ENCODE peak calls at places on chromosomes 5 and 9, in eight cellular contexts. One of them, this sample, is unnamed.

GRCh38 chr9:613771-614347 is 227.6 kb upstream of the DMRT1 start:
- DNase-seq in heart left ventricle: peak; percentile 81
- DNase-seq in transverse colon: peak; percentile 70
- DNase-seq in A549: peak; percentile 85
- DNase-seq in tibial nerve: peak; percentile 70
- DNase-seq in GM12891: peak; percentile 26
- DNase-seq in GM12892: peak; percentile 30
- DNase-seq in IMR-90: peak; percentile 91
- DNase-seq in this sample: peak; percentile 87

GRCh38 chr5:31027726-31028125 is 165.8 kb upstream of the CDH6 start:
- DNase-seq in tibial nerve: no peak
- DNase-seq in heart left ventricle: no peak
- DNase-seq in IMR-90: no peak
- DNase-seq in transverse colon: no peak
- DNase-seq in GM12892: no peak
- DNase-seq in A549: peak; percentile 20
- DNase-seq in GM12891: no peak
- DNase-seq in this sample: no peak

GRCh38 chr5:56342612-56343011 is 109.5 kb upstream of the ANKRD55 start:
- DNase-seq in GM12891: no peak
- DNase-seq in IMR-90: no peak
- DNase-seq in A549: no peak
- DNase-seq in heart left ventricle: no peak
- DNase-seq in GM12892: no peak
- DNase-seq in transverse colon: no peak
- DNase-seq in tibial nerve: no peak
- DNase-seq in this sample: no peak

GRCh38 chr9:33139421-33140228 is 27.5 kb downstream of the B4GALT1 start:
- DNase-seq in A549: no peak
- DNase-seq in heart left ventricle: peak; percentile 91
- DNase-seq in GM12891: no peak
- DNase-seq in IMR-90: peak; percentile 96
- DNase-seq in transverse colon: peak; percentile 62
- DNase-seq in tibial nerve: peak; percentile 75
- DNase-seq in GM12892: no peak
- DNase-seq in this sample: peak; percentile 94

GRCh38 chr5:132748522-132749000 is 1.3 kb downstream of the CCNI2 start:
- DNase-seq in heart left ventricle: no peak
- DNase-seq in IMR-90: no peak
- DNase-seq in GM12891: no peak
- DNase-seq in tibial nerve: no peak
- DNase-seq in A549: no peak
- DNase-seq in GM12892: no peak
- DNase-seq in transverse colon: no peak
- DNase-seq in this sample: no peak

GRCh38 chr5:132670218-132670617 is 3.6 kb upstream of the IL4 start:
- DNase-seq in GM12892: no peak
- DNase-seq in GM12891: no peak
- DNase-seq in transverse colon: no peak
- DNase-seq in A549: no peak
- DNase-seq in IMR-90: no peak
- DNase-seq in heart left ventricle: no peak
- DNase-seq in tibial nerve: no peak
- DNase-seq in this sample: no peak

GRCh38 chr5:124732349-124732875 is 14.0 kb downstream of the ZNF608 start:
- DNase-seq in A549: no peak
- DNase-seq in heart left ventricle: no peak
- DNase-seq in tibial nerve: no peak
- DNase-seq in transverse colon: no peak
- DNase-seq in GM12892: no peak
- DNase-seq in IMR-90: no peak
- DNase-seq in GM12891: no peak
- DNase-seq in this sample: no peak

GRCh38 chr9:93297659-93298497 is 113.9 kb downstream of the WNK2 start:
- DNase-seq in tibial nerve: no peak
- DNase-seq in GM12892: peak; percentile 20
- DNase-seq in heart left ventricle: no peak
- DNase-seq in IMR-90: no peak
- DNase-seq in GM12891: peak; percentile 12
- DNase-seq in transverse colon: no peak
- DNase-seq in A549: no peak
- DNase-seq in this sample: no peak

GRCh38 chr9:130260816-130261765 is 4.5 kb upstream of the HMCN2 start:
- DNase-seq in GM12891: no peak
- DNase-seq in GM12892: no peak
- DNase-seq in transverse colon: no peak
- DNase-seq in IMR-90: no peak
- DNase-seq in heart left ventricle: no peak
- DNase-seq in tibial nerve: no peak
- DNase-seq in A549: no peak
- DNase-seq in this sample: no peak

GRCh38 chr5:167442922-167443321 is 848.5 kb upstream of the WWC1 start:
- DNase-seq in A549: no peak
- DNase-seq in GM12891: no peak
- DNase-seq in transverse colon: no peak
- DNase-seq in tibial nerve: no peak
- DNase-seq in heart left ventricle: no peak
- DNase-seq in IMR-90: no peak
- DNase-seq in GM12892: no peak
- DNase-seq in this sample: no peak

GRCh38 chr9:19464764-19465570 is 56.2 kb downstream of the ACER2 start:
- DNase-seq in GM12891: peak; percentile 94
- DNase-seq in A549: peak; percentile 79
- DNase-seq in tibial nerve: peak; percentile 46
- DNase-seq in GM12892: peak; percentile 95
- DNase-seq in transverse colon: peak; percentile 77
- DNase-seq in heart left ventricle: peak; percentile 81
- DNase-seq in IMR-90: peak; percentile 81
- DNase-seq in this sample: peak; percentile 64

GRCh38 chr5:96648023-96648422 is 14.2 kb upstream of the CAST start:
- DNase-seq in heart left ventricle: no peak
- DNase-seq in tibial nerve: no peak
- DNase-seq in IMR-90: no peak
- DNase-seq in GM12891: no peak
- DNase-seq in GM12892: no peak
- DNase-seq in A549: no peak
- DNase-seq in transverse colon: no peak
- DNase-seq in this sample: no peak

GRCh38 chr9:107807183-107807582 is 317.6 kb upstream of the KLF4 start:
- DNase-seq in heart left ventricle: no peak
- DNase-seq in IMR-90: peak; percentile 75
- DNase-seq in transverse colon: no peak
- DNase-seq in tibial nerve: no peak
- DNase-seq in A549: peak; percentile 27
- DNase-seq in GM12891: no peak
- DNase-seq in GM12892: no peak
- DNase-seq in this sample: no peak

GRCh38 chr9:17135578-17135904 is 701 bp downstream of the CNTLN start:
- DNase-seq in GM12892: no peak
- DNase-seq in GM12891: no peak
- DNase-seq in heart left ventricle: no peak
- DNase-seq in A549: no peak
- DNase-seq in IMR-90: no peak
- DNase-seq in tibial nerve: peak; percentile 35
- DNase-seq in transverse colon: no peak
- DNase-seq in this sample: no peak

GRCh38 chr5:159536626-159537025 is 206.3 kb upstream of the IL12B start:
- DNase-seq in IMR-90: no peak
- DNase-seq in A549: no peak
- DNase-seq in tibial nerve: no peak
- DNase-seq in heart left ventricle: no peak
- DNase-seq in transverse colon: no peak
- DNase-seq in GM12892: no peak
- DNase-seq in GM12891: no peak
- DNase-seq in this sample: no peak

GRCh38 chr9:122837266-122837850 is 9.0 kb upstream of the PDCL start:
- DNase-seq in A549: no peak
- DNase-seq in heart left ventricle: no peak
- DNase-seq in GM12892: no peak
- DNase-seq in GM12891: no peak
- DNase-seq in transverse colon: no peak
- DNase-seq in tibial nerve: no peak
- DNase-seq in IMR-90: no peak
- DNase-seq in this sample: no peak

GRCh38 chr5:178130576-178131445 is at the start of gene RMND5B:
- DNase-seq in transverse colon: peak; percentile 90
- DNase-seq in GM12891: peak; percentile 96
- DNase-seq in heart left ventricle: peak; percentile 90
- DNase-seq in tibial nerve: peak; percentile 44
- DNase-seq in GM12892: peak; percentile 89
- DNase-seq in IMR-90: peak; percentile 67
- DNase-seq in A549: peak; percentile 86
- DNase-seq in this sample: peak; percentile 80

GRCh38 chr5:76836585-76836984 is 13.2 kb upstream of the S100Z start:
- DNase-seq in transverse colon: no peak
- DNase-seq in A549: no peak
- DNase-seq in tibial nerve: no peak
- DNase-seq in heart left ventricle: no peak
- DNase-seq in GM12892: no peak
- DNase-seq in GM12891: no peak
- DNase-seq in IMR-90: no peak
- DNase-seq in this sample: no peak

DNA sequence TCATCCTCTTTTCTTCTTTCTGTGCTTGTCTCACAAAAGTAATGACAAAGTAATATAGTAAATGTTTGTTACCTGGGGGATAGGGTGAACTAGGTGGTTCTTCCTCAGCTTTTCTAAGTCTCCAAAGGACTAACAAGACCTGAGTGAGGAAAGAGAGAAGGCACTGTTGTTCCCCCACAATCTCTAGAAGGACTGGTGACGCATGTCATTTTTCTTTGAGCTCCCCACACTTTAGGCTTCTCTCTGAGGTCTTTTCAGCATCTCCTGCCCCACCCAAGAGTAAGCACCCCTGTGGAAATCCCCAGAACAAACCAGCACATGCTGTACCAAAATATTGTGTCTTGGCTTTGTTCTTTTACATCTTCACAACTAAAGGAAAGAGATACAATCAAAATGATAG is 2.4 kb upstream of the IL7R start:
- DNase-seq in heart left ventricle: no peak
- DNase-seq in GM12891: no peak
- DNase-seq in A549: no peak
- DNase-seq in IMR-90: no peak
- DNase-seq in tibial nerve: no peak
- DNase-seq in GM12892: no peak
- DNase-seq in transverse colon: peak; percentile 21
- DNase-seq in this sample: no peak
- TF ChIP-seq POLR2A in heart left ventricle: no peak
- TF ChIP-seq POLR2A in GM12891: no peak
- TF ChIP-seq POLR2A in A549: no peak
- TF ChIP-seq POLR2A in IMR-90: no peak
- TF ChIP-seq POLR2A in tibial nerve: no peak
- TF ChIP-seq POLR2A in GM12892: no peak
- TF ChIP-seq POLR2A in transverse colon: peak; percentile 51
- TF ChIP-seq POLR2A in this sample: no peak

DNA sequence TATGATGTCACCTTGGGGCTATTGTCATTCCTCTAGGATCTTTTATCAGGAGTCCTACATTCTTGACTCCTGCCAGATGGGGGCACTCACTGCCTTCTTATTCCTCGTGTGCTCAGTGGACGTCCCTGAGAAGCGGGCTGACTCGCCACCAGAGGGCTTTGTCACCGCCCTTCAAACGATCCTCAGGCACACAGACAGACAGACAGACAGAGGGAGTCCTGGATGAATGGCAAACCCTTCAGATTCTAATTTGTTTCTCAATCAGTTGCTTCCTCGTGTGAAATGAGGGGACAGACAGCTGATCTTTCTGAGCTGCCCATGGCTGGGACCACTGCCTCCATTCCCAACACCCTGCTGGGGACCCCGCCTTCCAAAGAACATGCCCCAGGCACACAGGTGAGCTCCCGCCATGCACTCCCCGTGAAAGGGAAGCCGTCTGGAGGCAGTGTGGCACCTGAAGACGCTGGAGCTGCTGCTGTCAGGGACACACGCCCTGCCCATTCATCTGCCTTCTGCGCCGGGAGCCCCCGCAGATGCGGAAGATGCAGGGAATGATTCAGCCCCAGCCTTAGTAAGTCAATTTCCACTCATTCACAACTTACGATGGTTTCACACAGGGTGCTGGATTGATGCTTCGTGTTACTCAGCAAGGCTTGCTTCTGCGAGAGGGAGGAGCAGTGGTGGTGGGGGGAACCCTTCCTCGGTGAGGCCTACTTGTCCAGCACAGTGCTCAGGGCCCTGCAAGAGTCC is 24.9 kb upstream of the SH3PXD2B start:
- DNase-seq in GM12892: peak; percentile 60
- DNase-seq in IMR-90: peak; percentile 88
- DNase-seq in tibial nerve: peak; percentile 79
- DNase-seq in GM12891: peak; percentile 73
- DNase-seq in A549: peak; percentile 92
- DNase-seq in transverse colon: peak; percentile 86
- DNase-seq in heart left ventricle: peak; percentile 93
- DNase-seq in this sample: peak; percentile 88
- TF ChIP-seq POLR2A in GM12892: no peak
- TF ChIP-seq POLR2A in IMR-90: peak; percentile 57
- TF ChIP-seq POLR2A in tibial nerve: no peak
- TF ChIP-seq POLR2A in GM12891: no peak
- TF ChIP-seq POLR2A in A549: no peak
- TF ChIP-seq POLR2A in transverse colon: no peak
- TF ChIP-seq POLR2A in heart left ventricle: no peak
- TF ChIP-seq POLR2A in this sample: no peak

GRCh38 chr5:126521130-126521529 is 73.9 kb downstream of the ALDH7A1 start:
- DNase-seq in tibial nerve: no peak
- DNase-seq in GM12892: no peak
- DNase-seq in transverse colon: no peak
- DNase-seq in GM12891: no peak
- DNase-seq in A549: no peak
- DNase-seq in IMR-90: no peak
- DNase-seq in heart left ventricle: no peak
- DNase-seq in this sample: no peak

GRCh38 chr5:126516133-126516532 is 78.9 kb downstream of the ALDH7A1 start:
- DNase-seq in IMR-90: peak; percentile 92
- DNase-seq in GM12892: no peak
- DNase-seq in tibial nerve: no peak
- DNase-seq in GM12891: no peak
- DNase-seq in A549: no peak
- DNase-seq in transverse colon: no peak
- DNase-seq in heart left ventricle: no peak
- DNase-seq in this sample: no peak

GRCh38 chr5:126520593-126520953 is 74.4 kb downstream of the ALDH7A1 start:
- DNase-seq in GM12891: no peak
- DNase-seq in GM12892: no peak
- DNase-seq in tibial nerve: no peak
- DNase-seq in heart left ventricle: no peak
- DNase-seq in transverse colon: no peak
- DNase-seq in A549: no peak
- DNase-seq in IMR-90: no peak
- DNase-seq in this sample: no peak

GRCh38 chr5:126516852-126517251 is 78.2 kb downstream of the ALDH7A1 start:
- DNase-seq in GM12891: no peak
- DNase-seq in tibial nerve: no peak
- DNase-seq in IMR-90: peak; percentile 20
- DNase-seq in A549: no peak
- DNase-seq in heart left ventricle: no peak
- DNase-seq in GM12892: no peak
- DNase-seq in transverse colon: no peak
- DNase-seq in this sample: no peak

GRCh38 chr5:126519637-126520592 is 75.1 kb downstream of the ALDH7A1 start:
- DNase-seq in GM12892: no peak
- DNase-seq in A549: no peak
- DNase-seq in IMR-90: peak; percentile 40
- DNase-seq in GM12891: no peak
- DNase-seq in transverse colon: peak; percentile 29
- DNase-seq in heart left ventricle: no peak
- DNase-seq in tibial nerve: no peak
- DNase-seq in this sample: peak; percentile 38
- TF ChIP-seq POLR2A in GM12892: no peak
- TF ChIP-seq POLR2A in A549: no peak
- TF ChIP-seq POLR2A in IMR-90: no peak
- TF ChIP-seq POLR2A in GM12891: no peak
- TF ChIP-seq POLR2A in transverse colon: no peak
- TF ChIP-seq POLR2A in heart left ventricle: no peak
- TF ChIP-seq POLR2A in tibial nerve: no peak
- TF ChIP-seq POLR2A in this sample: no peak

GRCh38 chr9:81689343-81690175 is at the start of gene TLE1:
- DNase-seq in tibial nerve: peak; percentile 97
- DNase-seq in A549: peak; percentile 99
- DNase-seq in heart left ventricle: peak; percentile 100
- DNase-seq in transverse colon: peak; percentile 99
- DNase-seq in GM12891: peak; percentile 49
- DNase-seq in GM12892: peak; percentile 36
- DNase-seq in IMR-90: peak; percentile 100
- DNase-seq in this sample: peak; percentile 100
- TF ChIP-seq POLR2A in tibial nerve: peak; percentile 88
- TF ChIP-seq POLR2A in A549: peak; percentile 83
- TF ChIP-seq POLR2A in heart left ventricle: peak; percentile 37
- TF ChIP-seq POLR2A in transverse colon: peak; percentile 77
- TF ChIP-seq POLR2A in GM12891: no peak
- TF ChIP-seq POLR2A in GM12892: no peak
- TF ChIP-seq POLR2A in IMR-90: peak; percentile 59
- TF ChIP-seq POLR2A in this sample: peak; percentile 88